ENCODE peak calls at places on chromosomes 5 and 9, in four cellular contexts. C is neural progenitor cell, T is GM23248, E is A549. W is an unnamed sample.

GRCh38 chr5:180178516-180179398 is 30.3 kb downstream of the RASGEF1C start:
- DNase-seq in C (no peak), E (no peak), T (no peak), W (peak; percentile 71)

GRCh38 chr9:120610975-120611689 is 31.2 kb upstream of the CDK5RAP2 start:
- DNase-seq in C (no peak), T (peak; percentile 20), E (no peak), W (peak; percentile 7)

GRCh38 chr5:6417657-6418056 is 31.0 kb upstream of the UBE2QL1 start:
- DNase-seq in E (no peak), C (no peak), T (no peak), W (no peak)

GRCh38 chr5:148179234-148179824 is 11.0 kb downstream of the SPINK14 start:
- DNase-seq in C (peak; percentile 67), E (no peak), T (peak; percentile 70), W (no peak)

GRCh38 chr9:127253446-127253845 is 11.1 kb upstream of the GARNL3 start:
- DNase-seq in C (peak; percentile 12), T (no peak), E (no peak), W (peak; percentile 38)

GRCh38 chr5:1201327-1202025 is at the start of gene SLC6A19:
- DNase-seq in T (no peak), C (no peak), E (no peak), W (peak; percentile 77)

GRCh38 chr5:158477214-158477613 is 618.3 kb upstream of the CLINT1 start:
- DNase-seq in E (no peak), C (no peak), T (no peak), W (no peak)

GRCh38 chr9:32782476-32783167 is 718 bp upstream of the TMEM215 start:
- DNase-seq in C (peak; percentile 52), E (no peak), T (no peak), W (peak; percentile 76)

GRCh38 chr5:43024217-43024616 is 15.9 kb downstream of the ANXA2R start:
- DNase-seq in C (no peak), T (no peak), E (no peak), W (no peak)

GRCh38 chr5:43019293-43019614 is 20.9 kb downstream of the ANXA2R start:
- DNase-seq in E (no peak), C (no peak), T (no peak), W (no peak)

GRCh38 chr5:43019615-43020293 is 20.4 kb downstream of the ANXA2R start:
- DNase-seq in E (peak; percentile 51), T (peak; percentile 53), C (peak; percentile 89), W (peak; percentile 46)

GRCh38 chr5:43017438-43017820 is 22.7 kb downstream of the ANXA2R start:
- DNase-seq in E (no peak), C (peak; percentile 55), T (peak; percentile 48), W (no peak)

DNA sequence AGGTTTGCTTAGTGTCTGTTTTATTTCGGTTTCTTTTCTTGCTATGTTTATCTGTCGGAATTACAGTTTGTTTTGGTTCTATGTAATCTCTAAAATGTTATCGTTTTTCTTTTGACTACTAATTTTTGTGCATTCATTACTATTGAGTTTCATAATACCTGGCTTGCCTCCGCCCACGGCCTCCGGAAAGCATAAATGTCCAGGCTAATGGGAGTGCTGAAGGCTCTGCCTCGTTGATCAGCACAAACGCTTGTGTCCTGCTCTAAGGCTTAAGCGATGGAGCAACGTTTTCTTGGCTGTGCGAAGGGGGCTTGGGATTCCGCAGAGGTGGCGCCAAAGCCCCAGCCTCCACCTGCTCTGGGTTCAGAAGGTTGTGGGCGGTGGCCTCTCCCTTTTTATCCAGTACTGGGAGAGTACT is 19.8 kb downstream of the ANXA2R start:
- DNase-seq in T (no peak), C (peak; percentile 70), E (no peak), W (no peak)
- H3K4me3 ChIP-seq in T (peak overlapping the region; percentile 79), C (peak overlapping the region; percentile 16), E (peak overlapping the region; percentile 55), W (no peak overlapping the region)

GRCh38 chr5:16855475-16855874 is 80.6 kb downstream of the MYO10 start:
- DNase-seq in C (peak; percentile 84), T (peak; percentile 67), E (no peak), W (no peak)

GRCh38 chr5:16856531-16856930 is 79.6 kb downstream of the MYO10 start:
- DNase-seq in E (no peak), T (peak; percentile 72), C (no peak), W (no peak)

GRCh38 chr5:16854351-16854750 is 81.7 kb downstream of the MYO10 start:
- DNase-seq in C (no peak), E (no peak), T (peak; percentile 42), W (no peak)

GRCh38 chr5:16852251-16853005 is 83.7 kb downstream of the MYO10 start:
- DNase-seq in E (no peak), T (no peak), C (no peak), W (no peak)

DNA sequence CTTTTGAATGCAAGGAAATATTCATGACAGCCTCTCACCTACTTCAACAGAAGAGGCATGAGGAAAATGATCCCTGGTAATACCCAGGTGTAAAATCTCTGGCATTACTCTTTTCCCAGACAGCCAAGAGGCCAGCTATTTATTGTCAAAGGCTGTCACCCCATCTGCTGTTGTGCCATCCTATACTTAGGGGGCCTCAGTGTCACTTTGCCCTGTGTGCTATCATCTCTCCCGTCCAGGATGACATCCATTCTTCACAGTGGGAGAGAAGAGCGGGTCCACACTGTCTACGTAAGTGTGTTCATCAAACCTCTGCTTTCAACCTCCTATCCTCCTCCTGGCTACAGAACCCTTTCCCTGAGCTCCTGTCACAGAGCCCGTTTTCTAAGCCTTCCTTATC is 82.6 kb downstream of the MYO10 start:
- DNase-seq in T (no peak), C (no peak), E (no peak), W (no peak)
- H3K4me3 ChIP-seq in T (no peak overlapping the region), C (no peak overlapping the region), E (no peak overlapping the region), W (no peak overlapping the region)

DNA sequence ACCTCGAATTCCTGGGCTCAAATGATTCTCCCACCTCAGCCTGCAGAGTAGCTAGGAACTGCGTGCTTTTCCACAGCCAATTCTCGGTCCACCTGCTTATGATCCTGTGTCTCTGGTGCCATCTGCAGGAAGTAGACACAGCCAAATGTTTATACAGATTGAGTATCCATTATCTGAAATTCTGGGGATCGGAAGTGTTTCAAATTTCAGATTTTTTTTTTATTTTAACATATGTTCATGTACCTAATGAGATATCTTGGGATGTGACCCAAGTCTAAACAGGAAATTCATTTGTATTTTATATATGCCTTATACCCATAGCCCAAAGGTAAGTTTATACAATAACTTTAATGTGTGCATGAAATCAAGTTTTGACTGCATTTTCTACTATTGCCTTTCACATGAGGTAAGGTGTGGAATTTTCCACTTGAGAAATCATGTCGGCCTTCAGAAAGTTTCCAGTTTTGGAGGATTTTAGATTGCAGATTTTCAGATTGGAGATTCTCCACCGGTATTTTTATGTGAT is 89.5 kb downstream of the ESM1 start:
- DNase-seq in E (peak; percentile 14), T (peak; percentile 76), C (peak; percentile 58), W (peak; percentile 19)
- H3K4me3 ChIP-seq in E (no peak overlapping the region), T (no peak overlapping the region), C (no peak overlapping the region), W (no peak overlapping the region)

GRCh38 chr9:114099523-114100270 is 605 bp upstream of the KIF12 start:
- DNase-seq in C (no peak), T (no peak), E (no peak), W (no peak)

GRCh38 chr9:114100536-114100935 is 1.4 kb upstream of the KIF12 start:
- DNase-seq in E (no peak), T (no peak), C (no peak), W (no peak)

GRCh38 chr9:114097613-114098020 is 1.5 kb downstream of the KIF12 start:
- DNase-seq in C (peak; percentile 32), E (no peak), T (peak; percentile 25), W (no peak)

GRCh38 chr9:114098021-114098659 is 952 bp downstream of the KIF12 start:
- DNase-seq in E (peak; percentile 44), C (peak; percentile 80), T (peak; percentile 37), W (peak; percentile 97)

GRCh38 chr9:114098660-114099522 is at the start of gene KIF12:
- DNase-seq in E (peak; percentile 70), T (peak; percentile 26), C (peak; percentile 89), W (peak; percentile 99)
- H3K4me3 ChIP-seq in E (peak within 1 kb of the TSS; percentile 84), T (peak within 1 kb of the TSS; percentile 59), C (peak within 1 kb of the TSS; percentile 63), W (peak within 1 kb of the TSS; percentile 62)

GRCh38 chr5:79990598-79991507 is at the start of gene MTX3:
- DNase-seq in E (peak; percentile 75), T (peak; percentile 93), C (peak; percentile 93), W (peak; percentile 82)

GRCh38 chr5:79992891-79993290 is 1.8 kb upstream of the MTX3 start:
- DNase-seq in T (peak; percentile 72), C (no peak), E (no peak), W (no peak)

GRCh38 chr5:79985288-79985687 is 5.8 kb downstream of the MTX3 start:
- DNase-seq in C (no peak), T (no peak), E (no peak), W (no peak)

GRCh38 chr5:79986260-79986659 is 4.8 kb downstream of the MTX3 start:
- DNase-seq in C (no peak), E (no peak), T (no peak), W (no peak)

GRCh38 chr5:79990205-79990597 is 861 bp downstream of the MTX3 start:
- DNase-seq in T (peak; percentile 82), E (no peak), C (no peak), W (no peak)
- H3K4me3 ChIP-seq in T (peak overlapping the region; percentile 94), E (peak overlapping the region; percentile 86), C (peak overlapping the region; percentile 86), W (peak overlapping the region; percentile 94)

GRCh38 chr9:113349434-113350337 is at the start of gene BSPRY:
- DNase-seq in C (peak; percentile 66), E (peak; percentile 22), T (peak; percentile 34), W (peak; percentile 95)

GRCh38 chr9:113347479-113347878 is 1.9 kb upstream of the BSPRY start:
- DNase-seq in C (no peak), E (no peak), T (no peak), W (no peak)

GRCh38 chr9:113350937-113351336 is 1.6 kb downstream of the BSPRY start:
- DNase-seq in E (no peak), C (no peak), T (no peak), W (no peak)

GRCh38 chr9:113350338-113350672 is 964 bp downstream of the BSPRY start:
- DNase-seq in T (no peak), E (no peak), C (no peak), W (peak; percentile 48)

DNA sequence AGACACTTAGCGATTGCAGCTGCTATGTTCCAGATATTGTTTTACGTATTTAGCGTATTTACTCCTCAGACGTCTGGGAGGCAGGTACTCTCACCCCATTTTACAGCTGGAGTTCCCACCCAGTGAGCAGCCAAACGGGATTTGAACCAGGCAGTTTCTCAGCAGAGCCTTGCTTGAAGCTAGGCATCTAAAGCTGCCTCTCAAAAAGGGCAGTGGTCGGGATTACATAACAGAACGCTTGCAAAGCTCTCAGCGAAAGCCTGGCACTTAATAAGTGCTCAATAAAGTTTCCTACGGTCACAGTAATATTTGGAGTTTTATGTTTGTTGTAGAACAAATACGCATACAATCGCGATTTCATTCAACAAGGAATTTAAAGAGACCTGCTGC is 302 bp upstream of the BSPRY start:
- DNase-seq in T (no peak), C (peak; percentile 33), E (no peak), W (no peak)
- H3K4me3 ChIP-seq in T (no peak overlapping the region), C (peak overlapping the region; percentile 54), E (peak overlapping the region; percentile 74), W (peak overlapping the region; percentile 31)

W was measured in H7.